ENCODE peak calls at places on chromosomes 3 and 15, in eight cellular contexts. B is GM23248, D is tibial nerve, C is mesendoderm, S is hepatocyte, K is transverse colon, U is GM06990, A is A549. L is an unnamed sample.

GRCh38 chr15:26864664-26865191 is 2.1 kb upstream of the GABRA5 start:
- DNase-seq in D (no peak), U (no peak), A (peak; percentile 74), K (no peak), B (peak; percentile 73), C (peak; percentile 84), S (peak; percentile 72), L (peak; percentile 10)

GRCh38 chr15:45635191-45635638 is 386 bp downstream of the SQOR start:
- DNase-seq in D (peak; percentile 46), S (peak; percentile 78), U (no peak), A (peak; percentile 36), K (peak; percentile 82), B (peak; percentile 53), C (no peak), L (no peak)

GRCh38 chr3:82088749-82089148 is 327.3 kb upstream of the GBE1 start:
- DNase-seq in A (no peak), K (no peak), B (no peak), U (no peak), D (no peak), S (no peak), C (no peak), L (no peak)

GRCh38 chr3:169390741-169391300 is 272.7 kb downstream of the MECOM start:
- DNase-seq in D (no peak), B (no peak), A (no peak), K (no peak), U (no peak), C (no peak), S (no peak), L (no peak)

GRCh38 chr15:93837450-93837849 is 393.9 kb upstream of the MCTP2 start:
- DNase-seq in U (no peak), D (no peak), C (peak; percentile 45), B (no peak), K (no peak), A (no peak), S (no peak), L (no peak)

GRCh38 chr3:178353292-178353814 is 182.9 kb upstream of the KCNMB2 start:
- DNase-seq in A (no peak), B (peak; percentile 50), D (no peak), S (no peak), K (no peak), C (no peak), U (no peak), L (no peak)

GRCh38 chr15:64530472-64530871 is 70.1 kb downstream of the ZNF609 start:
- DNase-seq in S (no peak), B (no peak), U (no peak), A (no peak), D (no peak), C (no peak), K (no peak), L (no peak)

GRCh38 chr3:125010393-125010792 is 45.4 kb downstream of the HEG1 start:
- DNase-seq in C (no peak), K (no peak), S (no peak), A (no peak), B (no peak), D (no peak), U (no peak), L (no peak)

GRCh38 chr15:40664909-40665308 is 30.1 kb upstream of the RAD51 start:
- DNase-seq in K (no peak), C (no peak), B (no peak), U (no peak), A (no peak), S (no peak), D (no peak), L (no peak)

GRCh38 chr3:112769624-112770023 is 77.0 kb downstream of the CD200R1L start:
- DNase-seq in K (no peak), A (no peak), C (no peak), U (no peak), S (no peak), D (no peak), B (peak; percentile 86), L (no peak)

GRCh38 chr3:50245831-50246516 is 10.0 kb downstream of the GNAI2 start:
- DNase-seq in S (peak; percentile 96), K (peak; percentile 95), B (peak; percentile 94), D (peak; percentile 96), U (peak; percentile 86), C (peak; percentile 97), A (peak; percentile 61), L (no peak)

GRCh38 chr3:50248387-50248786 is 12.4 kb downstream of the GNAI2 start:
- DNase-seq in D (no peak), U (no peak), A (no peak), S (no peak), C (no peak), B (peak; percentile 72), K (peak; percentile 65), L (no peak)

GRCh38 chr3:50249459-50249858 is 13.5 kb downstream of the GNAI2 start:
- DNase-seq in S (no peak), A (no peak), U (no peak), D (no peak), K (no peak), C (no peak), B (no peak), L (no peak)

GRCh38 chr3:50245251-50245745 is 9.3 kb downstream of the GNAI2 start:
- DNase-seq in A (no peak), B (no peak), D (no peak), K (no peak), U (no peak), C (no peak), S (no peak), L (no peak)

GRCh38 chr3:50246517-50246954 is 10.5 kb downstream of the GNAI2 start:
- DNase-seq in S (peak; percentile 83), K (peak; percentile 55), D (no peak), A (peak; percentile 57), B (peak; percentile 99), C (peak; percentile 95), U (no peak), L (no peak)
- H3K4me3 ChIP-seq in S (no peak overlapping the region), K (peak overlapping the region; percentile 48), D (peak overlapping the region; percentile 27), A (peak overlapping the region; percentile 41), B (peak overlapping the region; percentile 62), C (no peak overlapping the region), U (peak overlapping the region; percentile 60), L (no peak overlapping the region)

GRCh38 chr15:39508536-39508935 is 72.3 kb upstream of the THBS1 start:
- DNase-seq in A (no peak), D (no peak), B (no peak), S (no peak), K (no peak), U (no peak), C (no peak), L (no peak)

GRCh38 chr15:39511915-39512260 is 69.0 kb upstream of the THBS1 start:
- DNase-seq in B (peak; percentile 80), U (no peak), K (no peak), C (no peak), A (no peak), S (no peak), D (no peak), L (no peak)

GRCh38 chr15:39514933-39515332 is 65.9 kb upstream of the THBS1 start:
- DNase-seq in B (no peak), K (no peak), A (no peak), D (no peak), C (no peak), S (no peak), U (no peak), L (no peak)

GRCh38 chr15:39509941-39510845 is 70.7 kb upstream of the THBS1 start:
- DNase-seq in A (no peak), B (no peak), U (no peak), K (no peak), C (no peak), S (no peak), D (no peak), L (no peak)

DNA sequence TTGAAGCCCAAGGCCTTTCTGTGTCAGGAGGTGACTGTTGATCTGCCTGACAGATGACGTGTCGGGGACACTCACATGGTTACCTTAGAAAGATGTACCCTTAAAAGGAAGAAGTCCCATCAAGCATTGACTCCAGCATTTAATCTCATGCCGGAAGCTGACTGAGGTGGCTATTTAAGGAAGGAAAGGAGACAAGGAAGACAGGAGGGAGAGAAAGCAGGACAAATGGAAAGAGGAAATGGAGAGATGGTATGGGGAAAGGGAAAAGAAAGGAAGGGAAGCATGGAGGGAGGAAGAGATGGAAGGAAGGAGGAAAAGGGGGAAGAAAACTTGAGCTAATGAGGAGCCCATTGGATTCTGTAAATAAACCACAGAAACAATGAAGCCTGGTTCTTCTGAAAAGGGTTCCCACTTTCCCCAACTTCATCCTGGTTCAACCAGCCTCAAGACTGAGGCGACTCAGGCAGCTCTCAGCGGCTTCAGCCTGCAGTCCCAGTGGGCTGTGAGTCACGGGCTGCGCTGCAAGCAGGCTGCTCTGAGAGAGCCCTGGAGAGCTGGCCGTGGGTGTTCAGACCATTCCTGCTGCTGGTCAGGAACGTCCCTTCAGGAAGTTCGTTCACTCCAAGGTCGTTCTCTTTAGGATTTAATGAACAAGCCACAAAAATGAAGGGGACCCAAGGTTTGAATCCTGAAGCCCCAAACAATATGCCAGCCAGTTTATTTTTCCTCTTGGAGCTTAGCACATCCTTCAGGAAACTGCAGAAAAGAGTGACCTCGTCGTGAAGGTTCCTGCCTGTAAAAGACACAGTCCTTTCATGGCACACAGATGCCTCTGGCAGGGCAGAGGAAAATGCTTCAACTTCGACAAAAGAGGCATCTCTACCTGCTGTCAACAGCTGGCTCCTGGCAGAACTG is 69.6 kb upstream of the THBS1 start:
- DNase-seq in U (no peak), D (no peak), S (peak; percentile 62), B (peak; percentile 98), C (no peak), A (no peak), K (peak; percentile 33), L (no peak)
- H3K4me3 ChIP-seq in U (no peak overlapping the region), D (no peak overlapping the region), S (no peak overlapping the region), B (peak overlapping the region; percentile 49), C (no peak overlapping the region), A (no peak overlapping the region), K (no peak overlapping the region), L (no peak overlapping the region)

DNA sequence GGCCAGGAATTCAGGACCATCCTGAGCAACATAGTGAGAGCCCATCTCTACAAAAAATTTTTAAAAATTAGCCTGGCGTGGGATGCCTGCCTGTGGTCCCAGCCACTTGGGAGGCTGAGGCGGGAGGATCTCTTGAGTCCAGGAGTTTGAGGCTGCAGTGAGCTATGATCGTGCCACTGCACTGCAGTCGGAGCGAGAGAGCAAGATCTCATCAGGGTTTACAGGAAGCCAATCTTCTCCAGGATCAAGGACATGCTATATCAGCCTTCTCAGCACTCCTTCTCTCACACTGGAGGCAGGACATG is 451 bp upstream of the STOML1 start:
- DNase-seq in K (no peak), C (no peak), D (no peak), S (no peak), U (no peak), B (no peak), A (no peak), L (no peak)
- H3K4me3 ChIP-seq in K (peak overlapping the region; percentile 98), C (no peak overlapping the region), D (peak overlapping the region; percentile 85), S (no peak overlapping the region), U (peak overlapping the region; percentile 39), B (peak overlapping the region; percentile 90), A (peak overlapping the region; percentile 83), L (peak overlapping the region; percentile 20)

DNA sequence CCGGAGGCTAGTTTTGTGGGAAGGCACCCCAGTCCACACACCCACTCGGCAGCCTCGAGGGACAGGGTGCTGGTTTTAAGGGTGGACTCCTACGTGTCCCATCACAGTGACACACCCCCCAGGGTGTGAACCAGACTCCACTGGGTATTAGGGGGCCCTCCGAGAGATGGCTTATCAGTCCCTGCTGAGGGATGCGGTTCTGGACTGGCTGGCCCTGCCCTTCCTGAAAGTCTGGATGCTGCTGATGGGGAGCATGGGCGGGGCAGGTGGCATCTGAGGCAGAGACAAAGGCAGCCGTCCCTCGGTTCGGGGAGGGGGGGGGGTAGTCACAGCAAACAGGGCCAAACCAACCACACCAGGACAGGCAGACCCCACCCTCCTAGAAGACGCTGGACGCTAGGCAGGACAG is 939 bp upstream of the ULK3 start:
- DNase-seq in C (no peak), A (no peak), B (no peak), U (no peak), S (no peak), K (no peak), D (no peak), L (no peak)
- H3K4me3 ChIP-seq in C (no peak overlapping the region), A (no peak overlapping the region), B (peak overlapping the region; percentile 92), U (no peak overlapping the region), S (no peak overlapping the region), K (peak overlapping the region; percentile 71), D (no peak overlapping the region), L (no peak overlapping the region)

GRCh38 chr3:190239325-190239724 is 82.9 kb downstream of the CLDN1 start:
- DNase-seq in B (no peak), C (peak; percentile 40), K (no peak), A (no peak), S (no peak), U (no peak), D (no peak), L (no peak)
- H3K4me3 ChIP-seq in B (no peak overlapping the region), C (no peak overlapping the region), K (no peak overlapping the region), A (no peak overlapping the region), S (no peak overlapping the region), U (no peak overlapping the region), D (no peak overlapping the region), L (no peak overlapping the region)